ENCODE peak calls at places on chromosomes 11 and 22, in nine cellular contexts. One of them, this sample, is unnamed. For H3K9me3, the result is how much of the 10 kb centered on the place peaks cover.

GRCh38 chr11:70270877-70271634 is 566 bp downstream of the PPFIA1 start:
- DNase-seq in pancreas: peak
- DNase-seq in cardiac muscle cell: peak
- DNase-seq in CD8-positive, alpha-beta T cell: peak
- DNase-seq in astrocyte: peak
- DNase-seq in mammary epithelial cell: peak
- DNase-seq in spleen: peak
- DNase-seq in colonic mucosa: peak
- DNase-seq in right lobe of liver: peak
- DNase-seq in this sample: peak

GRCh38 chr22:38338772-38339379 is 21.6 kb upstream of the CSNK1E start:
- DNase-seq in pancreas: no peak
- DNase-seq in cardiac muscle cell: no peak
- DNase-seq in CD8-positive, alpha-beta T cell: no peak
- DNase-seq in astrocyte: no peak
- DNase-seq in mammary epithelial cell: no peak
- DNase-seq in spleen: peak
- DNase-seq in colonic mucosa: no peak
- DNase-seq in right lobe of liver: peak
- DNase-seq in this sample: no peak

GRCh38 chr22:30921108-30921507 is 47.5 kb downstream of the MORC2 start:
- DNase-seq in pancreas: no peak
- DNase-seq in cardiac muscle cell: no peak
- DNase-seq in CD8-positive, alpha-beta T cell: no peak
- DNase-seq in astrocyte: no peak
- DNase-seq in mammary epithelial cell: peak
- DNase-seq in spleen: no peak
- DNase-seq in colonic mucosa: no peak
- DNase-seq in right lobe of liver: peak
- DNase-seq in this sample: no peak

GRCh38 chr11:81989093-81989492 is 744.6 kb downstream of the FAM181B start:
- DNase-seq in pancreas: no peak
- DNase-seq in cardiac muscle cell: no peak
- DNase-seq in CD8-positive, alpha-beta T cell: no peak
- DNase-seq in astrocyte: peak
- DNase-seq in mammary epithelial cell: peak
- DNase-seq in spleen: no peak
- DNase-seq in colonic mucosa: no peak
- DNase-seq in right lobe of liver: no peak
- DNase-seq in this sample: no peak

GRCh38 chr11:115132829-115133228 is 371.4 kb downstream of the CADM1 start:
- DNase-seq in pancreas: no peak
- DNase-seq in cardiac muscle cell: no peak
- DNase-seq in CD8-positive, alpha-beta T cell: no peak
- DNase-seq in astrocyte: no peak
- DNase-seq in mammary epithelial cell: no peak
- DNase-seq in spleen: no peak
- DNase-seq in colonic mucosa: no peak
- DNase-seq in right lobe of liver: no peak
- DNase-seq in this sample: no peak

GRCh38 chr22:25746012-25746373 is 4.0 kb downstream of the MYO18B start:
- DNase-seq in pancreas: no peak
- DNase-seq in cardiac muscle cell: no peak
- DNase-seq in CD8-positive, alpha-beta T cell: no peak
- DNase-seq in astrocyte: peak
- DNase-seq in mammary epithelial cell: peak
- DNase-seq in spleen: no peak
- DNase-seq in colonic mucosa: no peak
- DNase-seq in right lobe of liver: no peak
- DNase-seq in this sample: no peak

GRCh38 chr11:70298243-70298915 is 27.9 kb downstream of the PPFIA1 start:
- DNase-seq in pancreas: no peak
- DNase-seq in cardiac muscle cell: no peak
- DNase-seq in CD8-positive, alpha-beta T cell: no peak
- DNase-seq in astrocyte: peak
- DNase-seq in mammary epithelial cell: peak
- DNase-seq in spleen: no peak
- DNase-seq in colonic mucosa: no peak
- DNase-seq in right lobe of liver: no peak
- DNase-seq in this sample: no peak

GRCh38 chr22:42471441-42471840 is 39.2 kb upstream of the NFAM1 start:
- DNase-seq in pancreas: no peak
- DNase-seq in cardiac muscle cell: no peak
- DNase-seq in CD8-positive, alpha-beta T cell: no peak
- DNase-seq in astrocyte: no peak
- DNase-seq in mammary epithelial cell: no peak
- DNase-seq in spleen: no peak
- DNase-seq in colonic mucosa: no peak
- DNase-seq in right lobe of liver: no peak
- DNase-seq in this sample: no peak

GRCh38 chr22:38879102-38879729 is 7.2 kb upstream of the CBX6 start:
- DNase-seq in pancreas: no peak
- DNase-seq in cardiac muscle cell: no peak
- DNase-seq in CD8-positive, alpha-beta T cell: no peak
- DNase-seq in astrocyte: no peak
- DNase-seq in mammary epithelial cell: no peak
- DNase-seq in spleen: no peak
- DNase-seq in colonic mucosa: no peak
- DNase-seq in right lobe of liver: no peak
- DNase-seq in this sample: no peak

GRCh38 chr11:20464566-20464965 is 77.0 kb downstream of the PRMT3 start:
- DNase-seq in pancreas: no peak
- DNase-seq in cardiac muscle cell: no peak
- DNase-seq in CD8-positive, alpha-beta T cell: no peak
- DNase-seq in astrocyte: no peak
- DNase-seq in mammary epithelial cell: no peak
- DNase-seq in spleen: no peak
- DNase-seq in colonic mucosa: no peak
- DNase-seq in right lobe of liver: no peak
- DNase-seq in this sample: no peak

GRCh38 chr11:502288-503178 is 4.5 kb downstream of the RNH1 start:
- DNase-seq in pancreas: no peak
- DNase-seq in cardiac muscle cell: no peak
- DNase-seq in CD8-positive, alpha-beta T cell: no peak
- DNase-seq in astrocyte: no peak
- DNase-seq in mammary epithelial cell: no peak
- DNase-seq in spleen: no peak
- DNase-seq in colonic mucosa: no peak
- DNase-seq in right lobe of liver: no peak
- DNase-seq in this sample: no peak

GRCh38 chr11:19353287-19353686 is 112.5 kb upstream of the E2F8 start:
- DNase-seq in pancreas: no peak
- DNase-seq in cardiac muscle cell: no peak
- DNase-seq in CD8-positive, alpha-beta T cell: no peak
- DNase-seq in astrocyte: no peak
- DNase-seq in mammary epithelial cell: no peak
- DNase-seq in spleen: no peak
- DNase-seq in colonic mucosa: no peak
- DNase-seq in right lobe of liver: no peak
- DNase-seq in this sample: no peak

GRCh38 chr11:73187854-73188253 is 30.2 kb upstream of the P2RY2 start:
- DNase-seq in pancreas: no peak
- DNase-seq in cardiac muscle cell: no peak
- DNase-seq in CD8-positive, alpha-beta T cell: no peak
- DNase-seq in astrocyte: no peak
- DNase-seq in mammary epithelial cell: peak
- DNase-seq in spleen: no peak
- DNase-seq in colonic mucosa: no peak
- DNase-seq in right lobe of liver: peak
- DNase-seq in this sample: no peak

GRCh38 chr11:73186886-73187285 is 31.2 kb upstream of the P2RY2 start:
- DNase-seq in pancreas: no peak
- DNase-seq in cardiac muscle cell: no peak
- DNase-seq in CD8-positive, alpha-beta T cell: no peak
- DNase-seq in astrocyte: no peak
- DNase-seq in mammary epithelial cell: no peak
- DNase-seq in spleen: no peak
- DNase-seq in colonic mucosa: no peak
- DNase-seq in right lobe of liver: peak
- DNase-seq in this sample: no peak

GRCh38 chr11:73184953-73185671 is 33.0 kb upstream of the P2RY2 start:
- DNase-seq in pancreas: peak
- DNase-seq in cardiac muscle cell: peak
- DNase-seq in CD8-positive, alpha-beta T cell: peak
- DNase-seq in astrocyte: no peak
- DNase-seq in mammary epithelial cell: peak
- DNase-seq in spleen: peak
- DNase-seq in colonic mucosa: peak
- DNase-seq in right lobe of liver: peak
- DNase-seq in this sample: peak

GRCh38 chr11:73186294-73186850 is 31.7 kb upstream of the P2RY2 start:
- DNase-seq in pancreas: no peak
- DNase-seq in cardiac muscle cell: no peak
- DNase-seq in CD8-positive, alpha-beta T cell: no peak
- DNase-seq in astrocyte: no peak
- DNase-seq in mammary epithelial cell: peak
- DNase-seq in spleen: no peak
- DNase-seq in colonic mucosa: no peak
- DNase-seq in right lobe of liver: peak
- DNase-seq in this sample: no peak

DNA sequence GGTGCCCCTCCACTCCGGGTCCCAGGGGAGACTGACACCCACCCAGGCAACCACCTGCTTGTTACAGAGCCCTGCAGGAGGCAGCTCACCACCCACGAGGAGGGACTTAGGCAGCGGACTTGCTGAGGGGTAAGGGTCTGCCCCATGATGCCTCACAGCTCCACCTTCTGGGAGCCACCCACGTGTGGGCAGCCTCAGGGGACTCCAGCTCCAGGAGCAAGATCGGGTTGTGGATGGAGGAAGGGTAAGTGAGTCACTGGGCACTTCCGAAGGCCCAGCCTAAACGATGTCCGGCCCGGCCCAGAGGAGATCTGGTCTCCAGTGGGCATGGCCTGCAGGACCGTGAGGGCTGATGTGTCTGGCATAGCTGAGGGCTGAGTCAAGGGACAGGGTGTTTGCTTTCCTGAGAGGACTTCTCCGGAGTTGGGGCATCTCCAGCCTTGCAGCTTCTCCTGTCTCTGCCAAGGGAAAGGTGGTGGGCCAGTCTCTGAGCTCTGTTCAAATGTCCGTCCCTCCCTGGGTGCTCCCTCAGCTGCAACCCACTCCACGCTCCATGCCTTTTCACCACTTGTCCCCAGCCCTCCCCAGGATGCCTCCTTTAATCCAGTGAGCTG is 32.3 kb upstream of the P2RY2 start:
- DNase-seq in pancreas: no peak
- DNase-seq in cardiac muscle cell: no peak
- DNase-seq in CD8-positive, alpha-beta T cell: no peak
- DNase-seq in astrocyte: peak
- DNase-seq in mammary epithelial cell: peak
- DNase-seq in spleen: no peak
- DNase-seq in colonic mucosa: no peak
- DNase-seq in right lobe of liver: no peak
- DNase-seq in this sample: no peak
- H3K27ac ChIP-seq in pancreas: no peak
- H3K27ac ChIP-seq in cardiac muscle cell: no peak
- H3K27ac ChIP-seq in CD8-positive, alpha-beta T cell: no peak
- H3K27ac ChIP-seq in astrocyte: peak
- H3K27ac ChIP-seq in mammary epithelial cell: peak
- H3K27ac ChIP-seq in spleen: peak
- H3K27ac ChIP-seq in colonic mucosa: no peak
- H3K27ac ChIP-seq in right lobe of liver: no peak
- H3K27ac ChIP-seq in this sample: no peak

GRCh38 chr11:28139848-28140415 is 31.7 kb downstream of the METTL15 start:
- DNase-seq in pancreas: no peak
- DNase-seq in cardiac muscle cell: no peak
- DNase-seq in CD8-positive, alpha-beta T cell: no peak
- DNase-seq in astrocyte: no peak
- DNase-seq in mammary epithelial cell: no peak
- DNase-seq in spleen: no peak
- DNase-seq in colonic mucosa: no peak
- DNase-seq in right lobe of liver: no peak
- DNase-seq in this sample: no peak
- H3K9me3 ChIP-seq in pancreas: under half
- H3K9me3 ChIP-seq in cardiac muscle cell: under half
- H3K9me3 ChIP-seq in CD8-positive, alpha-beta T cell: under half
- H3K9me3 ChIP-seq in astrocyte: under half
- H3K9me3 ChIP-seq in mammary epithelial cell: under half
- H3K9me3 ChIP-seq in spleen: half or more
- H3K9me3 ChIP-seq in colonic mucosa: under half
- H3K9me3 ChIP-seq in right lobe of liver: under half
- H3K9me3 ChIP-seq in this sample: under half

GRCh38 chr11:32960553-32961164 is 55.0 kb upstream of the DEPDC7 start:
- DNase-seq in pancreas: no peak
- DNase-seq in cardiac muscle cell: peak
- DNase-seq in CD8-positive, alpha-beta T cell: no peak
- DNase-seq in astrocyte: peak
- DNase-seq in mammary epithelial cell: peak
- DNase-seq in spleen: no peak
- DNase-seq in colonic mucosa: no peak
- DNase-seq in right lobe of liver: no peak
- DNase-seq in this sample: no peak
- TF ChIP-seq CTCF in pancreas: peak
- TF ChIP-seq CTCF in cardiac muscle cell: peak
- TF ChIP-seq CTCF in CD8-positive, alpha-beta T cell: peak
- TF ChIP-seq CTCF in astrocyte: peak
- TF ChIP-seq CTCF in mammary epithelial cell: peak
- TF ChIP-seq CTCF in spleen: peak
- TF ChIP-seq CTCF in colonic mucosa: peak
- TF ChIP-seq CTCF in right lobe of liver: peak
- TF ChIP-seq CTCF in this sample: peak

GRCh38 chr11:133212201-133212600 is 320.1 kb downstream of the OPCML start:
- DNase-seq in pancreas: no peak
- DNase-seq in cardiac muscle cell: no peak
- DNase-seq in CD8-positive, alpha-beta T cell: no peak
- DNase-seq in astrocyte: no peak
- DNase-seq in mammary epithelial cell: no peak
- DNase-seq in spleen: no peak
- DNase-seq in colonic mucosa: no peak
- DNase-seq in right lobe of liver: no peak
- DNase-seq in this sample: no peak

GRCh38 chr11:133215529-133216230 is 316.6 kb downstream of the OPCML start:
- DNase-seq in pancreas: no peak
- DNase-seq in cardiac muscle cell: no peak
- DNase-seq in CD8-positive, alpha-beta T cell: no peak
- DNase-seq in astrocyte: no peak
- DNase-seq in mammary epithelial cell: no peak
- DNase-seq in spleen: no peak
- DNase-seq in colonic mucosa: no peak
- DNase-seq in right lobe of liver: no peak
- DNase-seq in this sample: no peak

GRCh38 chr11:133219543-133219942 is 312.8 kb downstream of the OPCML start:
- DNase-seq in pancreas: no peak
- DNase-seq in cardiac muscle cell: no peak
- DNase-seq in CD8-positive, alpha-beta T cell: no peak
- DNase-seq in astrocyte: no peak
- DNase-seq in mammary epithelial cell: no peak
- DNase-seq in spleen: no peak
- DNase-seq in colonic mucosa: no peak
- DNase-seq in right lobe of liver: no peak
- DNase-seq in this sample: no peak

DNA sequence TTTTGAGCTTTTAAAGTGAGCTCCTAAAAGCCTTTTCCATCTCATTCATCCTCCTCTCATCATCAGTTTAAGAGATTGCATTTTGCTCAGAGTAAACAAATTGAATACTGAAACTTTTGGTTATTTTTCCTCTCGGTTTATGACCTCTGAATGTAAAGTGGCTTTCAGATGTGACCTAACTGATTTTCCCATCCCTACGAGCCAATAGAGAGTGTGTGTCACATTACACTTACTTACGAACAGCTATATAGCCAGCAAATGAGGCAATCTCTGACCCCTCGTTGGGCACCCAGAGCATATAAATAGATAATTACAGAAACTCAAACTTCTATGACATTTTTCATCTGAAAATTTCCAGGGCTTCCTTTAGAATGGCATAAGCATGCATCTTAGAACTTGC is 317.7 kb downstream of the OPCML start:
- DNase-seq in pancreas: no peak
- DNase-seq in cardiac muscle cell: no peak
- DNase-seq in CD8-positive, alpha-beta T cell: no peak
- DNase-seq in astrocyte: no peak
- DNase-seq in mammary epithelial cell: no peak
- DNase-seq in spleen: no peak
- DNase-seq in colonic mucosa: no peak
- DNase-seq in right lobe of liver: no peak
- DNase-seq in this sample: no peak
- H3K27ac ChIP-seq in pancreas: no peak
- H3K27ac ChIP-seq in cardiac muscle cell: no peak
- H3K27ac ChIP-seq in CD8-positive, alpha-beta T cell: no peak
- H3K27ac ChIP-seq in astrocyte: no peak
- H3K27ac ChIP-seq in mammary epithelial cell: no peak
- H3K27ac ChIP-seq in spleen: no peak
- H3K27ac ChIP-seq in colonic mucosa: no peak
- H3K27ac ChIP-seq in right lobe of liver: no peak
- H3K27ac ChIP-seq in this sample: no peak